ENCODE peak calls at places on chromosomes 5 and 9, in eight cellular contexts. R is activated T-cell treated with anti-CD3 and anti-CD28 coated beads for 1 hour; L is spleen; F is posterior cingulate gyrus; K is WTC11; W is HS-5; C is effector CD4-positive, alpha-beta T cell; I is HTR-8/SVneo. Z is an unnamed sample.

GRCh38 chr9:72322259-72322658 is 42.7 kb downstream of the ZFAND5 start:
- DNase-seq in R (no peak), L (no peak), F (no peak), K (no peak), W (no peak), C (no peak), I (no peak), Z (no peak)

GRCh38 chr9:80552931-80553330 is 981.2 kb downstream of the TLE4 start:
- DNase-seq in R (no peak), L (no peak), F (no peak), K (no peak), W (no peak), C (no peak), I (no peak), Z (no peak)

GRCh38 chr5:172162348-172162747 is 25.7 kb downstream of the STK10 start:
- DNase-seq in R (no peak), L (no peak), F (no peak), K (no peak), W (no peak), C (no peak), I (no peak), Z (no peak)

GRCh38 chr5:173509060-173509459 is 107.4 kb downstream of the BOD1 start:
- DNase-seq in R (no peak), L (no peak), F (no peak), K (no peak), W (no peak), C (no peak), I (no peak), Z (no peak)

GRCh38 chr9:105244996-105245719 is 707 bp downstream of the SLC44A1 start:
- DNase-seq in R (peak), L (peak), F (peak), K (peak), W (no peak), C (peak), I (no peak), Z (peak)

GRCh38 chr9:113817171-113817570 is 58.9 kb upstream of the ZNF618 start:
- DNase-seq in R (no peak), L (no peak), F (no peak), K (no peak), W (no peak), C (no peak), I (no peak), Z (no peak)

GRCh38 chr5:116509483-116510244 is 65.0 kb downstream of the SEMA6A start:
- DNase-seq in R (no peak), L (no peak), F (no peak), K (no peak), W (no peak), C (no peak), I (no peak), Z (no peak)

GRCh38 chr9:133761641-133762248 is 23.6 kb upstream of the SARDH start:
- DNase-seq in R (no peak), L (peak), F (no peak), K (no peak), W (no peak), C (no peak), I (no peak), Z (no peak)

GRCh38 chr5:2012885-2013284 is 130.2 kb upstream of the IRX4 start:
- DNase-seq in R (no peak), L (no peak), F (no peak), K (no peak), W (no peak), C (no peak), I (no peak), Z (no peak)

GRCh38 chr9:126317513-126317912 is 9.1 kb upstream of the MVB12B start:
- DNase-seq in R (peak), L (no peak), F (no peak), K (no peak), W (no peak), C (peak), I (no peak), Z (peak)

GRCh38 chr9:70080481-70081119 is 37.0 kb downstream of the MAMDC2 start:
- DNase-seq in R (no peak), L (no peak), F (no peak), K (no peak), W (no peak), C (no peak), I (no peak), Z (peak)

GRCh38 chr5:6858419-6858818 is 145.2 kb downstream of the TENT4A start:
- DNase-seq in R (no peak), L (no peak), F (no peak), K (no peak), W (no peak), C (no peak), I (no peak), Z (peak)

GRCh38 chr9:110712955-110713354 is 44.4 kb downstream of the MUSK start:
- DNase-seq in R (no peak), L (no peak), F (no peak), K (no peak), W (no peak), C (no peak), I (no peak), Z (no peak)

GRCh38 chr9:127869310-127870152 is 7.9 kb downstream of the AK1 start:
- DNase-seq in R (peak), L (peak), F (peak), K (peak), W (peak), C (peak), I (peak), Z (peak)

GRCh38 chr9:18507151-18507550 is 33.2 kb downstream of the ADAMTSL1 start:
- DNase-seq in R (no peak), L (no peak), F (no peak), K (no peak), W (no peak), C (no peak), I (no peak), Z (no peak)

GRCh38 chr5:60463179-60463868 is 236.6 kb downstream of the DEPDC1B start:
- DNase-seq in R (no peak), L (no peak), F (no peak), K (no peak), W (no peak), C (no peak), I (no peak), Z (no peak)

GRCh38 chr9:125700791-125701190 is 6.2 kb downstream of the MAPKAP1 start:
- DNase-seq in R (no peak), L (no peak), F (no peak), K (peak), W (peak), C (no peak), I (no peak), Z (peak)

GRCh38 chr9:109319631-109320233 is 1.1 kb downstream of the EPB41L4B start:
- DNase-seq in R (no peak), L (no peak), F (no peak), K (no peak), W (no peak), C (no peak), I (no peak), Z (peak)

GRCh38 chr9:136437430-136437829 is 2.2 kb downstream of the INPP5E start:
- DNase-seq in R (no peak), L (no peak), F (no peak), K (no peak), W (no peak), C (no peak), I (no peak), Z (no peak)

GRCh38 chr5:59716029-59716428 is 177.5 kb downstream of the PDE4D start:
- DNase-seq in R (no peak), L (no peak), F (no peak), K (no peak), W (no peak), C (no peak), I (no peak), Z (no peak)

GRCh38 chr5:135185461-135186075 is 151.5 kb upstream of the PITX1 start:
- DNase-seq in R (no peak), L (no peak), F (peak), K (no peak), W (no peak), C (no peak), I (no peak), Z (no peak)

GRCh38 chr5:121380066-121380465 is 471.6 kb upstream of the FTMT start:
- DNase-seq in R (no peak), L (no peak), F (no peak), K (no peak), W (no peak), C (no peak), I (no peak), Z (no peak)

GRCh38 chr9:98614941-98615340 is 93.8 kb downstream of the GABBR2 start:
- DNase-seq in R (no peak), L (no peak), F (no peak), K (no peak), W (no peak), C (no peak), I (no peak), Z (no peak)

GRCh38 chr5:1277331-1277730 is 17.5 kb downstream of the TERT start:
- DNase-seq in R (no peak), L (no peak), F (no peak), K (no peak), W (no peak), C (no peak), I (no peak), Z (no peak)

GRCh38 chr5:21236104-21236503 is 1248.1 kb upstream of the CDH18 start:
- DNase-seq in R (no peak), L (no peak), F (no peak), K (no peak), W (peak), C (no peak), I (no peak), Z (no peak)

GRCh38 chr9:37229882-37230482 is 109.6 kb downstream of the ZCCHC7 start:
- DNase-seq in R (no peak), L (no peak), F (no peak), K (no peak), W (no peak), C (no peak), I (no peak), Z (peak)

GRCh38 chr9:13791816-13792215 is 512.3 kb upstream of the MPDZ start:
- DNase-seq in R (no peak), L (no peak), F (no peak), K (no peak), W (no peak), C (no peak), I (no peak), Z (no peak)

GRCh38 chr9:124262596-124263045 is 4.9 kb downstream of the NEK6 start:
- DNase-seq in R (no peak), L (no peak), F (no peak), K (no peak), W (no peak), C (no peak), I (no peak), Z (no peak)

GRCh38 chr5:62354028-62354874 is 48.2 kb downstream of the KIF2A start:
- DNase-seq in R (no peak), L (no peak), F (no peak), K (no peak), W (no peak), C (peak), I (peak), Z (peak)

GRCh38 chr9:131469369-131469768 is 33.3 kb upstream of the POMT1 start:
- DNase-seq in R (no peak), L (peak), F (no peak), K (no peak), W (no peak), C (no peak), I (no peak), Z (no peak)

GRCh38 chr5:58787982-58788381 is 205.1 kb downstream of the RAB3C start:
- DNase-seq in R (no peak), L (no peak), F (no peak), K (no peak), W (no peak), C (no peak), I (no peak), Z (no peak)

GRCh38 chr5:132830436-132831094 is at the start of gene SHROOM1:
- DNase-seq in R (no peak), L (peak), F (no peak), K (peak), W (no peak), C (no peak), I (peak), Z (peak)

GRCh38 chr9:69599232-69599971 is 72.8 kb downstream of the APBA1 start:
- DNase-seq in R (no peak), L (no peak), F (no peak), K (no peak), W (no peak), C (no peak), I (no peak), Z (no peak)

GRCh38 chr9:106528158-106528557 is 334.8 kb upstream of the ZNF462 start:
- DNase-seq in R (no peak), L (no peak), F (no peak), K (no peak), W (no peak), C (no peak), I (no peak), Z (no peak)

GRCh38 chr5:125134216-125135081 is 388.0 kb upstream of the ZNF608 start:
- DNase-seq in R (no peak), L (no peak), F (no peak), K (no peak), W (no peak), C (no peak), I (peak), Z (peak)

GRCh38 chr5:139709587-139710369 is 61.6 kb downstream of the CXXC5 start:
- DNase-seq in R (no peak), L (peak), F (no peak), K (peak), W (no peak), C (no peak), I (no peak), Z (peak)

Z was measured in Daoy.